ENCODE peak calls at places on chromosomes 6 and 20, in five cellular contexts. I, L, S, H and K are unnamed samples.

GRCh38 chr6:43773050-43773956 is 3.3 kb downstream of the VEGFA start:
- DNase-seq in H (no peak), S (peak), I (no peak), L (peak), K (no peak)

GRCh38 chr6:29419516-29419915 is 4.8 kb downstream of the OR12D1 start:
- DNase-seq in I (no peak), H (no peak), L (no peak), S (no peak), K (no peak)

GRCh38 chr6:152696543-152696942 is 1.2 kb upstream of the MYCT1 start:
- DNase-seq in L (peak), H (no peak), I (no peak), S (no peak), K (peak)

GRCh38 chr6:158061361-158061708 is 79.7 kb downstream of the SYNJ2 start:
- DNase-seq in L (no peak), H (no peak), I (no peak), S (peak), K (no peak)

GRCh38 chr6:43926644-43927524 is 156.9 kb downstream of the VEGFA start:
- DNase-seq in L (peak), H (peak), I (peak), S (peak), K (peak)

GRCh38 chr6:21636876-21637275 is 43.3 kb downstream of the SOX4 start:
- DNase-seq in H (no peak), I (no peak), S (no peak), L (peak), K (no peak)

GRCh38 chr6:11280394-11280793 is 47.9 kb upstream of the NEDD9 start:
- DNase-seq in I (no peak), S (no peak), H (no peak), L (no peak), K (no peak)

GRCh38 chr20:5044075-5044620 is 42.8 kb upstream of the SLC23A2 start:
- DNase-seq in I (no peak), S (no peak), H (no peak), L (no peak), K (no peak)

GRCh38 chr20:17742426-17743130 is 42.8 kb downstream of the BANF2 start:
- DNase-seq in S (no peak), I (no peak), H (no peak), L (no peak), K (no peak)

GRCh38 chr20:40760399-40760798 is 71.4 kb upstream of the MAFB start:
- DNase-seq in L (no peak), I (no peak), H (no peak), S (no peak), K (no peak)

GRCh38 chr20:24608926-24609667 is 139.7 kb downstream of the SYNDIG1 start:
- DNase-seq in H (no peak), I (peak), L (peak), S (no peak), K (no peak)

GRCh38 chr6:74606488-74607135 is 599.2 kb downstream of the COL12A1 start:
- DNase-seq in H (no peak), L (peak), I (no peak), S (no peak), K (peak)

GRCh38 chr6:11971154-11971553 is 41.0 kb upstream of the HIVEP1 start:
- DNase-seq in L (peak), I (no peak), H (no peak), S (no peak), K (peak)

GRCh38 chr6:11322252-11322885 is 89.9 kb upstream of the NEDD9 start:
- DNase-seq in H (no peak), S (no peak), L (no peak), I (no peak), K (no peak)

GRCh38 chr6:26103770-26104456 is 16.7 kb downstream of the HFE start:
- DNase-seq in L (peak), S (peak), I (peak), H (peak), K (peak)

GRCh38 chr6:93823489-93823888 is 404.1 kb upstream of the EPHA7 start:
- DNase-seq in S (no peak), I (no peak), H (no peak), L (no peak), K (no peak)

GRCh38 chr6:99333068-99333467 is 16.4 kb downstream of the FAXC start:
- DNase-seq in S (no peak), H (no peak), L (no peak), I (no peak), K (no peak)

GRCh38 chr20:62027698-62028321 is 37.9 kb downstream of the TAF4 start:
- DNase-seq in S (peak), I (no peak), H (peak), L (no peak), K (no peak)

GRCh38 chr6:138377844-138378243 is at the start of gene SMIM28:
- DNase-seq in H (no peak), S (no peak), I (no peak), L (no peak), K (no peak)

GRCh38 chr20:1805161-1805581 is 90.0 kb upstream of the SIRPA start:
- DNase-seq in S (no peak), I (no peak), L (no peak), H (no peak), K (no peak)

GRCh38 chr20:5526516-5526915 is 209.8 kb upstream of the PROKR2 start:
- DNase-seq in H (no peak), S (no peak), L (no peak), I (no peak), K (no peak)

GRCh38 chr20:38412877-38413577 is 22.1 kb downstream of the SNHG17 start:
- DNase-seq in H (peak), I (peak), L (peak), S (no peak), K (no peak)

GRCh38 chr6:115668781-115669180 is 391.9 kb downstream of the FRK start:
- DNase-seq in L (no peak), I (no peak), S (no peak), H (no peak), K (no peak)

GRCh38 chr20:10308652-10309051 is 90.0 kb downstream of the SNAP25 start:
- DNase-seq in L (no peak), I (no peak), S (no peak), H (no peak), K (no peak)

GRCh38 chr20:57126481-57127092 is 139.9 kb downstream of the BMP7 start:
- DNase-seq in I (no peak), S (peak), L (no peak), H (no peak), K (no peak)